ENCODE peak calls at places on chromosomes 3 and 15, in six cellular contexts. Q is endodermal cell; U is cardiac fibroblast; Z is foreskin fibroblast; K is CD8-positive, alpha-beta T cell; L is Caco-2. A is an unnamed sample.
A peak's percentile ranks its signal among the peaks of the same experiment; 100 is the strongest.

GRCh38 chr3:161913786-161914389 is 417.3 kb downstream of the OTOL1 start:
- DNase-seq in Q (no peak), U (peak; percentile 55), Z (peak; percentile 87), K (no peak), L (no peak), A (no peak)

GRCh38 chr3:118863731-118864322 is 170.8 kb downstream of the IGSF11 start:
- DNase-seq in Q (peak; percentile 76), U (no peak), Z (no peak), K (no peak), L (peak; percentile 14), A (no peak)

GRCh38 chr3:23762214-23763039 is 43.3 kb upstream of the UBE2E1 start:
- DNase-seq in Q (no peak), U (no peak), Z (peak; percentile 59), K (no peak), L (no peak), A (no peak)

GRCh38 chr3:69690-70089 is 126.9 kb upstream of the CHL1 start:
- DNase-seq in Q (no peak), U (peak; percentile 87), Z (no peak), K (no peak), L (no peak), A (no peak)

GRCh38 chr3:147130461-147130860 is 275.9 kb downstream of the ZIC4 start:
- DNase-seq in Q (no peak), U (no peak), Z (peak; percentile 47), K (no peak), L (no peak), A (peak; percentile 16)

GRCh38 chr15:58582150-58582549 is 150.4 kb downstream of the LIPC start:
- DNase-seq in Q (no peak), U (no peak), Z (no peak), K (no peak), L (no peak), A (no peak)

GRCh38 chr15:98581715-98582114 is 66.6 kb upstream of the IGF1R start:
- DNase-seq in Q (no peak), U (no peak), Z (no peak), K (no peak), L (peak; percentile 7), A (no peak)

GRCh38 chr3:16715281-16715680 is 110.1 kb upstream of the DAZL start:
- DNase-seq in Q (no peak), U (no peak), Z (no peak), K (no peak), L (no peak), A (no peak)

GRCh38 chr3:186997061-186998054 is 67.0 kb downstream of the ST6GAL1 start:
- DNase-seq in Q (no peak), U (no peak), Z (no peak), K (peak; percentile 32), L (no peak), A (no peak)

GRCh38 chr3:186514296-186515002 is 29.7 kb downstream of the CRYGS start:
- DNase-seq in Q (peak; percentile 63), U (no peak), Z (peak; percentile 16), K (no peak), L (peak; percentile 38), A (no peak)

GRCh38 chr15:40340740-40341400 is at the start of gene CCDC9B:
- DNase-seq in Q (no peak), U (peak; percentile 93), Z (peak; percentile 95), K (no peak), L (no peak), A (peak; percentile 86)

GRCh38 chr3:168472811-168473210 is 377.1 kb upstream of the GOLIM4 start:
- DNase-seq in Q (no peak), U (no peak), Z (no peak), K (no peak), L (no peak), A (no peak)

GRCh38 chr3:188272481-188273372 is 118.8 kb downstream of the LPP start:
- DNase-seq in Q (no peak), U (peak; percentile 60), Z (peak; percentile 92), K (no peak), L (no peak), A (peak; percentile 61)

GRCh38 chr3:46867550-46867898 is 4.3 kb upstream of the MYL3 start:
- DNase-seq in Q (no peak), U (peak; percentile 87), Z (peak; percentile 72), K (no peak), L (no peak), A (no peak)

GRCh38 chr3:6605245-6605644 is 255.7 kb upstream of the GRM7 start:
- DNase-seq in Q (no peak), U (no peak), Z (no peak), K (no peak), L (no peak), A (no peak)

GRCh38 chr15:100383302-100384107 is 41.7 kb upstream of the ADAMTS17 start:
- DNase-seq in Q (peak; percentile 80), U (peak; percentile 54), Z (peak; percentile 1), K (no peak), L (peak; percentile 47), A (no peak)

GRCh38 chr3:129936757-129937156 is 37.8 kb upstream of the TRH start:
- DNase-seq in Q (no peak), U (peak; percentile 65), Z (peak; percentile 65), K (no peak), L (peak; percentile 50), A (peak; percentile 25)
- H3K4me3 ChIP-seq in Q (no peak overlapping the region), U (peak overlapping the region; percentile 24), Z (peak overlapping the region; percentile 40), K (peak overlapping the region; percentile 38), L (no peak overlapping the region), A (peak overlapping the region; percentile 21)

DNA sequence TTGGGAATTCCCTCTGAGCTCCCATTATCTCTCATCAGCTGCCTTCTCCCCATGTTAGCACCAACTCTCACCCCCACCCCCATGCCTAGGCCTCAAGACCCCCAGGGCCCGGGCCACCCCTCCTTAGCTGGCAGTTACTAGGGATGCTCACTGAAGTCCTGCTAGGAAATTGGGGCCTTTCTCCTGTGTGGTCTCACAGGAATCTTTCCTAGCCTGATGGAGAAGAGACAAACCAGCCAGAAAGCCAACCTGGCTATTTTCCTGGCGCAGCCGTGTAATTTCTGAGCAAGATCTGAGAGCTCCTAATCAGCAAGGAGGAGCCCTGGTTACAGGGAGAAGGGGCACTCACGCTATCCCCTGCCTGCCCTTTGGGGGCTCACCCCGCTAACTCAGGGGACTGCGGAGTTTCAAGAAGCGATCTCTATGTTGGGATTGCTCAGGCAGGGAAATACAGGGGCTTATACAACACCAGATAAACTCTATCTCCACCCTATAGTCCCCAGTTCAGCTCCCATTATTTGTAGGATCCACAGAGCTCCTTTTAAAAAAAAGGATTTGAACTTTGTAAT is 25.1 kb downstream of the NR2F2 start:
- DNase-seq in Q (no peak), U (no peak), Z (peak; percentile 14), K (no peak), L (no peak), A (no peak)
- TF ChIP-seq CTCF in Q (no peak), U (no peak), Z (no peak), K (no peak), L (no peak), A (no peak)

GRCh38 chr3:189630667-189631372 is 369 bp upstream of the TP63 start:
- DNase-seq in Q (no peak), U (peak; percentile 6), Z (peak; percentile 3), K (no peak), L (no peak), A (no peak)
- H3K4me3 ChIP-seq in Q (no peak overlapping the region), U (no peak overlapping the region), Z (no peak overlapping the region), K (no peak overlapping the region), L (no peak overlapping the region), A (no peak overlapping the region)

GRCh38 chr3:127679534-127680145 is 6.9 kb downstream of the ABTB1 start:
- DNase-seq in Q (peak; percentile 82), U (no peak), Z (no peak), K (no peak), L (no peak), A (no peak)
- TF ChIP-seq CTCF in Q (peak; percentile 69), U (no peak), Z (peak; percentile 10), K (no peak), L (no peak), A (peak; percentile 30)

DNA sequence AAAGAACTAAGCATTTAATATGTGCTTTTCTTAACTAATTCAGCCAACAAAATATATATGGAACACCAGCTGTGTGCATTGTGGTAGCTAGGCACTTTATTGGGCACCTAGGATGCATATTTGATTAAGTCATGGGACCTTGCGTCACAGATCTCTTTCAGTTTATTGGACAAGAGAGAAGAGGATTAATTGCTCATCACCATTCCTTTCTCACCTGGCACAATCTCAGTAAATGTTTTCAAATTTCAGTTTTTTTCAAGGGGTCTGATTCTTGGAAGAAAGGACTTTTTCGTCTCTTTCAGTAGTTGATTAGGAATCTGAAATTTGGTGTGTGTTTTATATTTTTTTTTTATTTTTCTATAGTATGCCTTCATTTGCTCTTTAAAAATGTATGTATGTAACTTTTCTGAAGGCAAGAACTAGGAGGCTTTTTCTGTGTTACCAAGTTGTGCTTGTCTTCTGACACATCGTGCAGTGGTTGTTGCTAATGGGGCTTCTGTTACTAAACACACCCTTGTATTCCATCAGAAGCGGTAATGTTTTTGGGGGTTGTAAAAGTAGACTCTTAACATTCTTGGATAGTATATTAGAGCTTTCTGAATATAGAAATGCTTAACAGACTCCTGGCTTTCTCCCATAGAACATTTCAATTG is 2.2 kb downstream of the TIPARP start:
- DNase-seq in Q (no peak), U (peak; percentile 62), Z (peak; percentile 51), K (no peak), L (no peak), A (no peak)
- H3K4me3 ChIP-seq in Q (peak overlapping the region; percentile 92), U (peak overlapping the region; percentile 82), Z (peak overlapping the region; percentile 90), K (no peak overlapping the region), L (peak overlapping the region; percentile 84), A (peak overlapping the region; percentile 88)

GRCh38 chr3:157353657-157354056 is 83.0 kb upstream of the PTX3 start:
- DNase-seq in Q (no peak), U (no peak), Z (peak; percentile 69), K (no peak), L (no peak), A (no peak)

GRCh38 chr3:157351981-157352380 is 84.7 kb upstream of the PTX3 start:
- DNase-seq in Q (no peak), U (no peak), Z (no peak), K (no peak), L (no peak), A (no peak)

DNA sequence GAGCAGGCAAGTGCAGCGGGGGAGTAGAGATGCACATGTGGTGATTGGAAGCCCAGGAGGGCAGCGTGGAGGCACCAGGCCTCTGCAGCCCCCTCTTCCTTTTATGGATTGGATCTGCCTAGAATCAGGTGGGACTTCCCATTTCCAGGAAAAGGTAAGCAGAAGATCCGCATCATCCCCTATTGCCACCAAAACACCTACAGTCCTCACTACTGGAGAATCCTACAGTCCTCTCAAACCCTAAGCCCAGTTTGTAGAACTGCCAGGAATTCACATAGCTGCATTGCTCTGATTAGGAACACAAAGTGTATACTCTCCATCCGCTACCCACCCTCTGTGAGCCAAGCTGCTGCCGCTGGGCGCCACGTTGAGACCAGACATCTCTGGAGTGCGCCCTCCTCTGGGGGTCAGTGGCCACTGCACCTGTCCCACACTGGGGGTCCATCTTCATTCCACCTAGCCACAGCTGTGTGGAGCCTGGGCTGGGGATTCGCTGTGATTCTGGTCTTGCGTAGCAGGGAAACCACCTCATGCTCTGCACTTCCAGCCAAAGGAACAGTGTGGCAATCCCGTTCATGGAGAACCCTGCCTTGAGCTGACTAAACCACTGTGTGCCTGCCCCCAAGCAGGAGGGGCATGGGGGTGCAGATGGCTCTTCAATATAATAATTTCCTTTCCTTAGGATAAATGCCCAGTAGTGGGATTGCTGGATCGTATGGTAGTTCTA is 88.9 kb upstream of the PTX3 start:
- DNase-seq in Q (peak; percentile 96), U (no peak), Z (peak; percentile 46), K (no peak), L (peak; percentile 4), A (no peak)
- TF ChIP-seq CTCF in Q (peak; percentile 92), U (peak; percentile 48), Z (peak; percentile 21), K (no peak), L (no peak), A (peak; percentile 45)